ENCODE peak calls at places on chromosome 3, in ten cellular contexts. X, J, O, P, H, K, A, T, E and U are unnamed samples.

GRCh38 chr3:29805757-29806156 is 524.9 kb downstream of the RBMS3 start:
- DNase-seq in P (no peak), H (no peak), K (no peak), X (no peak), O (no peak), J (no peak), A (no peak), E (no peak), T (no peak), U (no peak)

GRCh38 chr3:175431396-175431795 is 572.3 kb downstream of the NAALADL2 start:
- DNase-seq in X (no peak), H (no peak), O (no peak), A (no peak), K (no peak), T (no peak), E (no peak), J (no peak), P (no peak), U (no peak)

GRCh38 chr3:140244893-140245292 is 309.9 kb downstream of the CLSTN2 start:
- DNase-seq in P (no peak), A (no peak), J (no peak), E (no peak), X (no peak), H (no peak), O (no peak), T (no peak), K (no peak), U (no peak)

GRCh38 chr3:31762888-31763351 is 218.1 kb downstream of the OSBPL10 start:
- DNase-seq in O (no peak), H (no peak), K (no peak), A (no peak), T (no peak), E (no peak), J (no peak), P (no peak), X (no peak), U (no peak)

GRCh38 chr3:114827495-114827894 is 319.6 kb downstream of the ZBTB20 start:
- DNase-seq in X (no peak), E (peak), J (peak), H (peak), O (no peak), P (peak), K (peak), A (no peak), T (peak), U (peak)

GRCh38 chr3:141454906-141455602 is 31.8 kb upstream of the RASA2 start:
- DNase-seq in A (no peak), E (peak), T (no peak), H (peak), K (peak), O (no peak), X (no peak), P (peak), J (peak), U (peak)

GRCh38 chr3:178198329-178198728 is 337.9 kb upstream of the KCNMB2 start:
- DNase-seq in P (no peak), J (no peak), A (no peak), T (no peak), O (no peak), X (no peak), E (no peak), H (no peak), K (no peak), U (no peak)

GRCh38 chr3:170903123-170903522 is 5.3 kb downstream of the EIF5A2 start:
- DNase-seq in J (no peak), X (no peak), P (no peak), K (no peak), H (no peak), O (no peak), E (no peak), A (no peak), T (no peak), U (no peak)

GRCh38 chr3:184008161-184008560 is 9.5 kb downstream of the ABCC5 start:
- DNase-seq in K (no peak), T (no peak), A (no peak), J (no peak), H (no peak), P (no peak), X (no peak), E (no peak), O (no peak), U (no peak)

GRCh38 chr3:182364723-182365650 is 428.3 kb upstream of the ATP11B start:
- DNase-seq in O (peak), A (no peak), J (no peak), P (peak), K (no peak), E (no peak), H (peak), X (no peak), T (no peak), U (peak)

GRCh38 chr3:116322761-116323160 is 122.5 kb downstream of the LSAMP start:
- DNase-seq in O (no peak), K (no peak), A (no peak), J (no peak), H (no peak), P (no peak), T (no peak), X (no peak), E (no peak), U (no peak)

GRCh38 chr3:197317250-197317963 is 19.0 kb upstream of the DLG1 start:
- DNase-seq in P (no peak), X (no peak), J (no peak), O (no peak), K (no peak), H (no peak), T (no peak), A (no peak), E (no peak), U (no peak)

GRCh38 chr3:28347374-28348285 is 891 bp upstream of the ZCWPW2 start:
- DNase-seq in T (no peak), P (peak), O (no peak), A (no peak), J (no peak), H (no peak), E (no peak), K (no peak), X (no peak), U (no peak)

GRCh38 chr3:43015572-43016512 is 36.7 kb downstream of the GASK1A start:
- DNase-seq in P (no peak), H (no peak), E (no peak), T (no peak), J (no peak), A (no peak), X (no peak), O (no peak), K (no peak), U (no peak)

GRCh38 chr3:123028233-123028828 is 768 bp upstream of the SEMA5B start:
- DNase-seq in H (peak), T (peak), K (peak), P (peak), A (no peak), O (no peak), X (peak), J (peak), E (peak), U (peak)

GRCh38 chr3:14791343-14791945 is 27.3 kb upstream of the FGD5 start:
- DNase-seq in E (peak), X (peak), J (peak), H (peak), K (peak), A (no peak), P (no peak), T (peak), O (no peak), U (no peak)

GRCh38 chr3:39396690-39397089 is 9.8 kb upstream of the RPSA start:
- DNase-seq in P (no peak), O (no peak), E (no peak), J (no peak), H (no peak), A (no peak), K (no peak), T (no peak), X (no peak), U (no peak)